ENCODE peak calls at places on chromosomes 1 and 21, in five cellular contexts. L, Y, S, G and U are unnamed samples.
A peak's percentile ranks its signal among the peaks of the same experiment; 100 is the strongest.

GRCh38 chr1:156538711-156539440 is 33.5 kb downstream of the IQGAP3 start:
- DNase-seq in L (peak; percentile 5), Y (no peak), S (no peak), G (peak; percentile 93), U (no peak)

GRCh38 chr1:13832536-13832935 is 132.5 kb downstream of the PRDM2 start:
- DNase-seq in L (no peak), Y (peak; percentile 84), S (no peak), G (no peak), U (peak; percentile 59)

GRCh38 chr1:221435510-221435909 is 306.4 kb downstream of the DUSP10 start:
- DNase-seq in L (no peak), Y (no peak), S (no peak), G (peak; percentile 76), U (no peak)

GRCh38 chr1:168482106-168482505 is 61.7 kb downstream of the XCL2 start:
- DNase-seq in L (no peak), Y (no peak), S (no peak), G (peak; percentile 72), U (no peak)

GRCh38 chr1:89361681-89362080 is 2.2 kb upstream of the GBP6 start:
- DNase-seq in L (no peak), Y (no peak), S (no peak), G (no peak), U (no peak)

GRCh38 chr1:81477704-81478103 is 323.0 kb upstream of the ADGRL2 start:
- DNase-seq in L (no peak), Y (no peak), S (no peak), G (no peak), U (no peak)

GRCh38 chr1:214438530-214438929 is 112.9 kb downstream of the PTPN14 start:
- DNase-seq in L (no peak), Y (no peak), S (no peak), G (no peak), U (no peak)

GRCh38 chr1:212655668-212656440 is 43.8 kb downstream of the BATF3 start:
- DNase-seq in L (no peak), Y (no peak), S (no peak), G (peak; percentile 91), U (no peak)

GRCh38 chr1:162062542-162063015 is 6.9 kb upstream of the NOS1AP start:
- DNase-seq in L (no peak), Y (no peak), S (no peak), G (no peak), U (no peak)

GRCh38 chr1:30314591-30314990 is 408.8 kb downstream of the MATN1 start:
- DNase-seq in L (no peak), Y (no peak), S (no peak), G (no peak), U (no peak)

GRCh38 chr1:227937531-227938145 is 10.1 kb downstream of the WNT9A start:
- DNase-seq in L (no peak), Y (no peak), S (peak; percentile 39), G (no peak), U (peak; percentile 4)

GRCh38 chr1:227948493-227949260 is 945 bp upstream of the WNT9A start:
- DNase-seq in L (peak; percentile 41), Y (peak; percentile 20), S (peak; percentile 54), G (no peak), U (no peak)

GRCh38 chr1:64171797-64172281 is 31.6 kb upstream of the UBE2U start:
- DNase-seq in L (no peak), Y (peak; percentile 31), S (no peak), G (peak; percentile 80), U (no peak)

GRCh38 chr1:87968259-87968955 is 639.7 kb downstream of the LMO4 start:
- DNase-seq in L (no peak), Y (peak; percentile 21), S (peak; percentile 53), G (no peak), U (peak; percentile 14)

GRCh38 chr1:151326619-151327222 is 495 bp downstream of the PI4KB start:
- DNase-seq in L (peak; percentile 73), Y (peak; percentile 64), S (peak; percentile 65), G (peak; percentile 29), U (peak; percentile 57)

GRCh38 chr1:22418852-22419480 is 32.7 kb upstream of the ZBTB40 start:
- DNase-seq in L (no peak), Y (no peak), S (no peak), G (peak; percentile 65), U (no peak)

GRCh38 chr21:20875741-20876140 is 122.5 kb upstream of the NCAM2 start:
- DNase-seq in L (no peak), Y (no peak), S (no peak), G (peak; percentile 17), U (no peak)

GRCh38 chr1:30319765-30320580 is 403.4 kb downstream of the MATN1 start:
- DNase-seq in L (no peak), Y (no peak), S (no peak), G (no peak), U (no peak)

GRCh38 chr21:41366522-41367151 is 4.8 kb downstream of the MX2 start:
- DNase-seq in L (peak; percentile 93), Y (peak; percentile 57), S (no peak), G (no peak), U (peak; percentile 74)

GRCh38 chr1:159921700-159922498 is 3.4 kb downstream of the TAGLN2 start:
- DNase-seq in L (peak; percentile 63), Y (no peak), S (no peak), G (no peak), U (peak; percentile 41)

GRCh38 chr1:22588899-22589422 is 25.7 kb downstream of the EPHA8 start:
- DNase-seq in L (no peak), Y (no peak), S (peak; percentile 23), G (no peak), U (no peak)

GRCh38 chr1:174953657-174954435 is 45.9 kb upstream of the CACYBP start:
- DNase-seq in L (peak; percentile 65), Y (peak; percentile 70), S (no peak), G (peak; percentile 57), U (peak; percentile 57)

GRCh38 chr1:115277276-115277675 is 60.8 kb downstream of the NGF start:
- DNase-seq in L (no peak), Y (no peak), S (no peak), G (no peak), U (no peak)

GRCh38 chr1:42117214-42117613 is 36.0 kb upstream of the GUCA2B start:
- DNase-seq in L (no peak), Y (no peak), S (no peak), G (no peak), U (no peak)

GRCh38 chr1:17551755-17552234 is 12.3 kb downstream of the ARHGEF10L start:
- DNase-seq in L (no peak), Y (peak; percentile 45), S (no peak), G (no peak), U (no peak)

GRCh38 chr1:212686069-212686468 is 13.6 kb downstream of the BATF3 start:
- DNase-seq in L (no peak), Y (no peak), S (no peak), G (no peak), U (no peak)

GRCh38 chr21:36962098-36962780 is 4.2 kb downstream of the HLCS start:
- DNase-seq in L (no peak), Y (no peak), S (no peak), G (no peak), U (no peak)

GRCh38 chr21:32198369-32198768 is 80.5 kb downstream of the MIS18A start:
- DNase-seq in L (no peak), Y (no peak), S (no peak), G (no peak), U (no peak)

GRCh38 chr21:38308785-38309119 is 52.0 kb downstream of the KCNJ15 start:
- DNase-seq in L (no peak), Y (no peak), S (no peak), G (no peak), U (no peak)
- H3K4me1 ChIP-seq in L (no peaks in the 10 kb centered on the region), Y (no peaks in the 10 kb centered on the region), S (no peaks in the 10 kb centered on the region), G (no peaks in the 10 kb centered on the region), U (no peaks in the 10 kb centered on the region)

DNA sequence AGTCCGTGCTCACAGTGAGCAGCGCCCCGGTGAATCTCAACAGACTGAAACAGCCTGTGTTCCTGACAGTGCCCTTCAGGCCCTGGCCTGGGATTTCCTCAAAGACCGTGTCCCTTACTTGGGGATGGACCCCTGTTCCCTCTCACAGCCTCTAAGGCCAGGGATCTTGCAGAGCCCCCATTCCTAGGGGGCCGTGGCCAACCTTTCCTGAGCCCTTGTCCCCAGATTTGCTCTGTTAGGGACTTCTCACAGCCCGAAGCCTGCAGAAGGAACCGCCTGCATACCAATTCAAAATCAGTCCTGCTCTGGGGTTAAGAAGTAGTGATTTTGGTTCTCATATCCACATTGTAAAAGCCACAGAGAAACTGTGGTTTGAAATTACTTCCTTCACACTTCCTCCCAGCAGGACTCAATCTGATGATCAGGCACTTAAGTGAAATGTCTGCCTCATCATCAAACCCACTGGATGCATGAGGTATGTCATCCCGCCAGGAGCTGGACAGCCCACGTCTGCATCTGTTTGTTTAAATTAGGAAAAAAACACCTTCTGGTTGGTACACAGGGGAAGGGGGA is 14.9 kb downstream of the ABCA4 start:
- DNase-seq in L (peak; percentile 40), Y (no peak), S (no peak), G (no peak), U (no peak)
- H3K4me1 ChIP-seq in L (no peaks in the 10 kb centered on the region), Y (no peaks in the 10 kb centered on the region), S (no peaks in the 10 kb centered on the region), G (peaks cover 11% of the 10 kb centered on the region), U (peaks cover 2% of the 10 kb centered on the region)

GRCh38 chr1:7299994-7300393 is 471.1 kb upstream of the VAMP3 start:
- DNase-seq in L (no peak), Y (peak; percentile 16), S (no peak), G (no peak), U (no peak)

GRCh38 chr1:7300893-7301292 is 470.2 kb upstream of the VAMP3 start:
- DNase-seq in L (peak; percentile 76), Y (peak; percentile 26), S (no peak), G (no peak), U (peak; percentile 43)

GRCh38 chr1:7302126-7302525 is 469.0 kb upstream of the VAMP3 start:
- DNase-seq in L (no peak), Y (peak; percentile 4), S (no peak), G (no peak), U (no peak)

GRCh38 chr1:7302873-7303272 is 468.2 kb upstream of the VAMP3 start:
- DNase-seq in L (no peak), Y (peak; percentile 7), S (no peak), G (no peak), U (no peak)

GRCh38 chr1:7301346-7301993 is 469.6 kb upstream of the VAMP3 start:
- DNase-seq in L (no peak), Y (peak; percentile 7), S (no peak), G (no peak), U (no peak)
- H3K4me1 ChIP-seq in L (no peaks in the 10 kb centered on the region), Y (no peaks in the 10 kb centered on the region), S (peaks cover 18% of the 10 kb centered on the region), G (peaks cover 2% of the 10 kb centered on the region), U (peaks cover 32% of the 10 kb centered on the region)

GRCh38 chr1:31944205-31945089 is 6.3 kb upstream of the PTP4A2 start:
- DNase-seq in L (peak; percentile 98), Y (peak; percentile 95), S (peak; percentile 94), G (peak; percentile 99), U (peak; percentile 96)
- H3K4me1 ChIP-seq in L (no peaks in the 10 kb centered on the region), Y (peaks cover 16% of the 10 kb centered on the region), S (peaks cover 21% of the 10 kb centered on the region), G (peaks cover 17% of the 10 kb centered on the region), U (peaks cover 50% of the 10 kb centered on the region)